ENCODE peak calls at places on chromosomes 7 and 10, in ten cellular contexts. K, V, M, F, T, O, L, J, H and B are unnamed samples.

GRCh38 chr7:41777894-41778596 is 75.2 kb upstream of the INHBA start:
- DNase-seq in K (no peak), V (no peak), M (no peak), F (no peak), T (no peak), O (no peak), L (peak), J (no peak), H (no peak), B (no peak)

GRCh38 chr7:2420216-2420933 is 17.0 kb downstream of the CHST12 start:
- DNase-seq in K (no peak), V (no peak), M (no peak), F (no peak), T (no peak), O (no peak), L (no peak), J (no peak), H (no peak), B (no peak)

GRCh38 chr10:123062726-123063125 is 53.9 kb downstream of the ACADSB start:
- DNase-seq in K (no peak), V (no peak), M (no peak), F (no peak), T (no peak), O (no peak), L (no peak), J (no peak), H (no peak), B (no peak)

GRCh38 chr10:88525371-88526079 is 57.6 kb downstream of the RNLS start:
- DNase-seq in K (no peak), V (no peak), M (no peak), F (peak), T (peak), O (no peak), L (peak), J (no peak), H (no peak), B (no peak)

GRCh38 chr7:91915401-91916067 is 25.1 kb upstream of the AKAP9 start:
- DNase-seq in K (no peak), V (no peak), M (no peak), F (no peak), T (no peak), O (no peak), L (no peak), J (no peak), H (no peak), B (no peak)

GRCh38 chr7:39667354-39667923 is 44.1 kb downstream of the RALA start:
- DNase-seq in K (no peak), V (no peak), M (no peak), F (no peak), T (no peak), O (no peak), L (peak), J (no peak), H (no peak), B (no peak)

GRCh38 chr7:68321776-68322496 is 1276.3 kb upstream of the AUTS2 start:
- DNase-seq in K (no peak), V (no peak), M (no peak), F (no peak), T (no peak), O (no peak), L (no peak), J (no peak), H (no peak), B (no peak)

GRCh38 chr7:40194743-40195142 is 59.9 kb downstream of the SUGCT start:
- DNase-seq in K (no peak), V (no peak), M (no peak), F (no peak), T (no peak), O (no peak), L (no peak), J (no peak), H (peak), B (no peak)

DNA sequence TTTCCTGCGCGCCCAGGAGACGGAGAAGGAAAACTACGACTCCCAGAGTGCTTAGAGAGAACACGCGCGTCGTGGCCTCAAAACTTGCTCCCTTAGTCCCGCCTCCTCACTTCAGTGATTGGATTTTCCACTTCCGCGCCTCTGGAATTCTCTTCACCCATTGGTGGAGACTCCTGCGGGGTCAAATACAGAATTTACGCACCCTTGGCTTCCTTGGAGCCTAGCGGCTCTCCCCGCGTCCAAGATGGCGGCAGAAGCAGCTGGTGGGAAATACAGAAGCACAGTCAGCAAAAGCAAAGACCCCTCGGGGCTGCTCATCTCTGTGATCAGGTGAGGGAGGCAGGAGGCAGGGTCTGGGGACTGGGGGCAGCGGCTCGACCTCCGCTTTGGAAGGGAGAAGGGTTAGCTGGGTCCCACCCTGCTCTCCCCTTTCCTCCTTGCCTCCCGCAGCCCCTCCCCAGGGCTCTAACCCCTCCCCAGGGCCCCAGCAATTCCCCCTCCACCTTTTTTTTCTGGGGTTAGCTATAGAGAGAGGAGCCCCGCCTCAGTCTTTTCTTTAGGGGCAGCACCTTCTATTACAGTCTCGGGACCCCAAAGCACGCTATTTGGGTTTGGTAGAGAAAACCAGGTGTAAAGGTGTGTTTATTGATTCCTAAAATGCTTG is at the start of gene EXOC4:
- DNase-seq in K (peak), V (peak), M (peak), F (peak), T (peak), O (peak), L (peak), J (peak), H (peak), B (peak)
- TF ChIP-seq POLR2A in K (peak), V (no peak), M (no peak), F (peak), T (peak), O (peak), L (peak), J (peak), H (no peak), B (peak)

GRCh38 chr10:50395279-50395678 is 144.0 kb upstream of the ASAH2 start:
- DNase-seq in K (no peak), V (no peak), M (no peak), F (no peak), T (no peak), O (no peak), L (peak), J (no peak), H (peak), B (no peak)

GRCh38 chr10:50398823-50399222 is 147.5 kb upstream of the ASAH2 start:
- DNase-seq in K (no peak), V (no peak), M (no peak), F (no peak), T (no peak), O (no peak), L (no peak), J (no peak), H (no peak), B (peak)

GRCh38 chr10:50398383-50398782 is 147.1 kb upstream of the ASAH2 start:
- DNase-seq in K (no peak), V (no peak), M (no peak), F (no peak), T (no peak), O (no peak), L (no peak), J (no peak), H (no peak), B (no peak)

GRCh38 chr10:50396491-50397311 is 145.4 kb upstream of the ASAH2 start:
- DNase-seq in K (no peak), V (no peak), M (no peak), F (no peak), T (no peak), O (no peak), L (no peak), J (no peak), H (no peak), B (peak)

GRCh38 chr10:50397312-50398140 is 146.2 kb upstream of the ASAH2 start:
- DNase-seq in K (no peak), V (no peak), M (no peak), F (no peak), T (no peak), O (no peak), L (no peak), J (no peak), H (no peak), B (peak)
- TF ChIP-seq POLR2A in K (no peak), V (no peak), M (no peak), F (no peak), T (no peak), O (no peak), L (no peak), J (no peak), H (no peak), B (no peak)

GRCh38 chr7:29989257-29989995 is at the start of gene SCRN1:
- DNase-seq in K (peak), V (peak), M (peak), F (peak), T (no peak), O (no peak), L (peak), J (peak), H (no peak), B (peak)
- TF ChIP-seq POLR2A in K (no peak), V (no peak), M (no peak), F (no peak), T (peak), O (peak), L (peak), J (peak), H (no peak), B (no peak)

GRCh38 chr7:71184609-71185008 is 52.7 kb downstream of the GALNT17 start:
- DNase-seq in K (no peak), V (no peak), M (no peak), F (no peak), T (no peak), O (no peak), L (no peak), J (no peak), H (no peak), B (no peak)
- TF ChIP-seq POLR2A in K (no peak), V (no peak), M (no peak), F (no peak), T (no peak), O (no peak), L (no peak), J (no peak), H (no peak), B (no peak)

GRCh38 chr10:71737356-71738172 is 18.0 kb upstream of the C10orf105 start:
- DNase-seq in K (no peak), V (no peak), M (no peak), F (no peak), T (no peak), O (no peak), L (no peak), J (no peak), H (no peak), B (no peak)

GRCh38 chr10:71739368-71739900 is 19.9 kb upstream of the C10orf105 start:
- DNase-seq in K (no peak), V (no peak), M (no peak), F (no peak), T (no peak), O (no peak), L (no peak), J (no peak), H (no peak), B (no peak)

GRCh38 chr10:71734797-71735196 is 15.2 kb upstream of the C10orf105 start:
- DNase-seq in K (no peak), V (no peak), M (no peak), F (no peak), T (no peak), O (no peak), L (no peak), J (no peak), H (no peak), B (no peak)

GRCh38 chr10:71736570-71737355 is 17.2 kb upstream of the C10orf105 start:
- DNase-seq in K (no peak), V (no peak), M (no peak), F (no peak), T (no peak), O (no peak), L (peak), J (no peak), H (no peak), B (no peak)

DNA sequence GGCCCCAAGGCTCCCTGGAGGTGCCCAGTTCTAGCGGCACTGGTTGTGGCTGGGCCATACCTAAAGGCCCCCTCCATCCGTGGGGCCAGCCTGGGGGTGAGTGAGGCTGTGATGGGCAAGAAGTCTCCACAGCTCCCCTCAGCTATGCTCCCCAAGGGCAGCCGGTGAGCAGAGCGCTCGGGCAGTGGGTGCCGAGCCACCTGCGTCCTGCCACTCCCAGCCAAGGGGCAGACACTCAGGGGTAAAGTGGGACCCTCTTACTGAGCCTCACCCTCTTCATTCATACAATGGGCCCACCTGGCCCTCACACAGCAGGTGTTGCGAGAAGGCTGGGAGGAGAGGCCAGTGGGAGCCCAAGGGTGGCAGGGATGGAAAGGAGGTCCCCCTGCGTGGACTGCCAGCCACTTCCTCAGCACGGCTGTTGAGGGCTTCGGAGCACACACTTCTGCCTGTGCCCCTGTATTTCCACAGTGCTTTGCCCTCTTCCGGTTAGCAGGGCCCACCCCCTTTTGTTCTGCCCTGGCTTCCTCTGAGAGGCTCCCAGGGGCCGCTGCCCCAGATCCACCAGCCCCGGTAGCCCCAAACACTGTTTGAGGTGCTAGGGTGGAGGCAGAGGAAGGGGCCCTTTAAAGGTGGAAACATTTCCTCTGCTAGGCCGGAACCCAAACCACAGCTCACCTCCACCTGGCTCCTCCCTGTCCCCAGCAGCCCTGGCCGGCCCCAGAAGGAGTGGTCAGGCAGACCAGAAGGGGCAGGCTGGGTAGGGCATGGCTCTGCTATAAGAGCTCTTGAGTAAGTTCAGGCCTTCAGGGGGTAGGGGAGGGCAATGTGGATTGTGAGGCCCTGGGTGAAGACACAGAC is 16.4 kb upstream of the C10orf105 start:
- DNase-seq in K (no peak), V (no peak), M (no peak), F (no peak), T (no peak), O (no peak), L (peak), J (no peak), H (no peak), B (no peak)
- TF ChIP-seq POLR2A in K (no peak), V (no peak), M (no peak), F (no peak), T (no peak), O (peak), L (no peak), J (no peak), H (no peak), B (no peak)

GRCh38 chr10:21526952-21527633 is 1.6 kb upstream of the SKIDA1 start:
- DNase-seq in K (no peak), V (peak), M (peak), F (no peak), T (no peak), O (no peak), L (peak), J (peak), H (peak), B (peak)

GRCh38 chr10:21525367-21526183 is at the start of gene SKIDA1:
- DNase-seq in K (no peak), V (peak), M (peak), F (no peak), T (no peak), O (no peak), L (peak), J (peak), H (peak), B (peak)

GRCh38 chr10:21527634-21528451 is 2.4 kb upstream of the SKIDA1 start:
- DNase-seq in K (no peak), V (no peak), M (no peak), F (no peak), T (no peak), O (no peak), L (no peak), J (no peak), H (no peak), B (peak)

GRCh38 chr10:21524526-21525366 is 736 bp downstream of the SKIDA1 start:
- DNase-seq in K (no peak), V (no peak), M (no peak), F (no peak), T (no peak), O (no peak), L (no peak), J (no peak), H (no peak), B (peak)

GRCh38 chr10:21526184-21526951 is 886 bp upstream of the SKIDA1 start:
- DNase-seq in K (no peak), V (peak), M (peak), F (no peak), T (no peak), O (no peak), L (peak), J (peak), H (peak), B (peak)
- TF ChIP-seq POLR2A in K (no peak), V (peak), M (no peak), F (peak), T (peak), O (peak), L (no peak), J (no peak), H (no peak), B (peak)